ENCODE peak calls at places on chromosomes 12 and 14, in six cellular contexts. J is body of pancreas, R is COR-L47, M is omental fat pad, C is NCI-H1105 treated with DMSO at 0.1 percent for 48 hours, Q is EL. G is an unnamed sample.

GRCh38 chr14:104827173-104828055 is 26.5 kb downstream of the ZBTB42 start:
- DNase-seq in R (peak; percentile 42), Q (peak; percentile 34), C (peak; percentile 74), J (peak; percentile 65), M (no peak), G (peak; percentile 23)

GRCh38 chr12:98883231-98883630 is 238.1 kb downstream of the APAF1 start:
- DNase-seq in M (no peak), J (no peak), Q (no peak), R (no peak), C (no peak), G (no peak)

GRCh38 chr12:124491856-124492420 is 75.5 kb downstream of the NCOR2 start:
- DNase-seq in R (no peak), C (no peak), Q (no peak), J (no peak), M (no peak), G (no peak)

GRCh38 chr12:106096376-106096775 is 42.4 kb downstream of the NUAK1 start:
- DNase-seq in R (no peak), C (no peak), Q (no peak), M (no peak), J (peak; percentile 36), G (peak; percentile 82)

GRCh38 chr12:124160102-124160501 is 134.8 kb upstream of the RFLNA start:
- DNase-seq in J (no peak), C (no peak), M (no peak), Q (no peak), R (no peak), G (peak; percentile 6)

GRCh38 chr12:59650594-59651229 is 54.9 kb downstream of the SLC16A7 start:
- DNase-seq in M (no peak), Q (no peak), R (peak; percentile 6), C (no peak), J (peak; percentile 30), G (peak; percentile 54)

GRCh38 chr12:68240975-68241374 is 12.4 kb downstream of the IL22 start:
- DNase-seq in Q (peak; percentile 65), M (no peak), J (no peak), R (no peak), C (no peak), G (no peak)

GRCh38 chr14:95533391-95533821 is 1.4 kb upstream of the GLRX5 start:
- DNase-seq in M (no peak), Q (peak; percentile 52), C (peak; percentile 81), R (peak; percentile 77), J (no peak), G (peak; percentile 42)

GRCh38 chr12:109736552-109737108 is 23.0 kb downstream of the FAM222A start:
- DNase-seq in J (peak; percentile 40), R (no peak), M (no peak), C (no peak), Q (peak; percentile 35), G (peak; percentile 29)

GRCh38 chr12:66813137-66813867 is 134.4 kb upstream of the GRIP1 start:
- DNase-seq in C (peak; percentile 20), J (peak; percentile 12), M (no peak), Q (no peak), R (peak; percentile 80), G (no peak)

GRCh38 chr12:124915249-124916236 is 1.1 kb upstream of the UBC start:
- DNase-seq in C (no peak), M (no peak), Q (peak; percentile 48), J (peak; percentile 48), R (no peak), G (no peak)

GRCh38 chr12:41289461-41289860 is 101.3 kb downstream of the PDZRN4 start:
- DNase-seq in J (no peak), M (no peak), Q (no peak), C (no peak), R (no peak), G (no peak)

GRCh38 chr12:43921666-43922337 is 85.9 kb downstream of the TMEM117 start:
- DNase-seq in C (no peak), R (no peak), J (no peak), Q (peak; percentile 44), M (no peak), G (peak; percentile 31)

GRCh38 chr12:22029491-22029890 is 16.5 kb upstream of the CMAS start:
- DNase-seq in R (no peak), M (no peak), Q (no peak), J (no peak), C (no peak), G (no peak)

GRCh38 chr14:56172571-56172971 is 54.4 kb downstream of the PELI2 start:
- DNase-seq in M (no peak), C (no peak), R (no peak), Q (peak; percentile 71), J (no peak), G (peak; percentile 88)

GRCh38 chr14:24353551-24354529 is 14.0 kb upstream of the RIPK3 start:
- DNase-seq in R (no peak), C (no peak), M (no peak), Q (peak; percentile 61), J (no peak), G (peak; percentile 21)

GRCh38 chr12:117313906-117314305 is 47.5 kb downstream of the NOS1 start:
- DNase-seq in R (no peak), J (no peak), C (no peak), M (no peak), Q (no peak), G (no peak)

GRCh38 chr14:101761881-101762529 is 496 bp downstream of the PPP2R5C start:
- DNase-seq in J (peak; percentile 57), R (peak; percentile 27), C (peak; percentile 23), Q (peak; percentile 22), M (no peak), G (no peak)

GRCh38 chr14:102280376-102280962 is 24.5 kb downstream of the MOK start:
- DNase-seq in J (no peak), M (no peak), Q (peak; percentile 100), R (no peak), C (no peak), G (peak; percentile 100)

GRCh38 chr12:123900898-123901376 is 71.7 kb downstream of the CCDC92 start:
- DNase-seq in Q (no peak), J (no peak), C (no peak), M (no peak), R (no peak), G (peak; percentile 38)

GRCh38 chr12:124098101-124098757 is 125.2 kb downstream of the ZNF664 start:
- DNase-seq in M (no peak), Q (no peak), C (no peak), J (no peak), R (no peak), G (no peak)

GRCh38 chr14:106419432-106419831 is 893.0 kb downstream of the TMEM121 start:
- DNase-seq in Q (no peak), C (no peak), M (no peak), J (no peak), R (no peak), G (no peak)

GRCh38 chr14:102390064-102390463 is 27.3 kb downstream of the TECPR2 start:
- DNase-seq in J (no peak), Q (no peak), R (no peak), C (no peak), M (no peak), G (peak; percentile 37)

GRCh38 chr14:53929871-53930685 is 26.5 kb downstream of the BMP4 start:
- DNase-seq in Q (peak; percentile 65), R (peak; percentile 66), M (no peak), J (peak; percentile 43), C (peak; percentile 62), G (no peak)

GRCh38 chr12:62434504-62435336 is 31.9 kb upstream of the MON2 start:
- DNase-seq in M (no peak), Q (peak; percentile 12), C (peak; percentile 7), R (no peak), J (peak; percentile 16), G (no peak)

G was measured in astrocyte.